ENCODE peak calls at places on chromosome 1, in four cellular contexts. A is epithelial cell of esophagus, N is heart right ventricle, E is right atrium auricular region. D is an unnamed sample.

GRCh38 chr1:103247517-103247916 is 139.2 kb upstream of the COL11A1 start:
- DNase-seq in N (no peak), A (no peak), E (no peak), D (no peak)

GRCh38 chr1:81506691-81507090 is 294.0 kb upstream of the ADGRL2 start:
- DNase-seq in N (no peak), E (no peak), A (no peak), D (no peak)

GRCh38 chr1:68346192-68346808 is 103.5 kb downstream of the RPE65 start:
- DNase-seq in E (no peak), N (no peak), A (peak), D (peak)

GRCh38 chr1:215677112-215677511 is 110.0 kb downstream of the KCTD3 start:
- DNase-seq in N (no peak), E (no peak), A (no peak), D (no peak)

GRCh38 chr1:68600049-68600661 is 103.3 kb upstream of the DEPDC1 start:
- DNase-seq in E (no peak), N (no peak), A (peak), D (peak)

GRCh38 chr1:36321119-36321951 is 2.1 kb downstream of the EVA1B start:
- DNase-seq in N (peak), A (no peak), E (peak), D (peak)

GRCh38 chr1:247605286-247605685 is at the start of gene OR2G3:
- DNase-seq in E (no peak), N (no peak), A (no peak), D (no peak)

GRCh38 chr1:92808353-92808752 is 23.4 kb upstream of the EVI5 start:
- DNase-seq in N (no peak), E (no peak), A (peak), D (no peak)

GRCh38 chr1:6475381-6476133 is 9.6 kb upstream of the TNFRSF25 start:
- DNase-seq in N (no peak), E (no peak), A (peak), D (peak)

GRCh38 chr1:36342426-36343185 is 19.2 kb upstream of the EVA1B start:
- DNase-seq in A (peak), E (no peak), N (peak), D (peak)

GRCh38 chr1:80675469-80675868 is 1125.3 kb upstream of the ADGRL2 start:
- DNase-seq in N (no peak), A (peak), E (no peak), D (peak)

GRCh38 chr1:192580351-192580962 is 4.9 kb downstream of the RGS1 start:
- DNase-seq in E (no peak), N (peak), A (peak), D (peak)
- TF ChIP-seq CTCF in E (peak), N (peak), A (peak), D (peak)

GRCh38 chr1:184059887-184060286 is 8.4 kb downstream of the TSEN15 start:
- DNase-seq in N (no peak), A (no peak), E (no peak), D (no peak)

GRCh38 chr1:184060316-184060715 is 8.8 kb downstream of the TSEN15 start:
- DNase-seq in N (no peak), E (no peak), A (no peak), D (no peak)

GRCh38 chr1:184052750-184053149 is 1.2 kb downstream of the TSEN15 start:
- DNase-seq in E (no peak), N (no peak), A (no peak), D (no peak)

GRCh38 chr1:184053881-184054280 is 2.4 kb downstream of the TSEN15 start:
- DNase-seq in N (no peak), E (no peak), A (no peak), D (no peak)

DNA sequence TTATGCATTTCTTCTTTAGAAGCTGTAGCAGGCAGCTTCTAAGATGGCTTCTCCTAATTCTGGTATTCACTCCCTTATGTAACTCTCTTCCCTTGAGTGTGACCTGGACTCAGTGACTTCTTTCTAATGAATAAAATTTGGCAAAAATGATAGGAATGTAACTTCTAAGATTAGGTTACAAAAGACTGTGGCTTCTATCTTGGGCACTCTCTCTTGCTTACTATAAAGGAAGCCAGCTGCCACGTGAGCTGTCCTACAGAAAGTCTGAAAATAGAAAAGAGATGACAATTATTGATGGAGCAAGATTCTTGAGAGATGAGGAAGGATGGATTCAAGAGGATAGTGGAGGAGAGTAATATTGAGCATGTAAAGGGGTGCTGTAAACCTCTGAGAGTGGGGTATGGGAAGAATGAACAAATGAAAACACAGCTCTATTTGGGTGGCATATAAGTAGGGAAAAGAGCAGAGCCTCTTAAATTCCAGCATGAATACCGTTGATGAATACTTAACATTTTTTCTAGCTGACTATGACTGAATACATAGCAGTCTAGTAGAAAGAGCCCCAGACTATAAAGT is 5.5 kb downstream of the TSEN15 start:
- DNase-seq in E (no peak), A (no peak), N (no peak), D (peak)
- H3K4me3 ChIP-seq in E (no peak), A (no peak), N (no peak), D (peak)

DNA sequence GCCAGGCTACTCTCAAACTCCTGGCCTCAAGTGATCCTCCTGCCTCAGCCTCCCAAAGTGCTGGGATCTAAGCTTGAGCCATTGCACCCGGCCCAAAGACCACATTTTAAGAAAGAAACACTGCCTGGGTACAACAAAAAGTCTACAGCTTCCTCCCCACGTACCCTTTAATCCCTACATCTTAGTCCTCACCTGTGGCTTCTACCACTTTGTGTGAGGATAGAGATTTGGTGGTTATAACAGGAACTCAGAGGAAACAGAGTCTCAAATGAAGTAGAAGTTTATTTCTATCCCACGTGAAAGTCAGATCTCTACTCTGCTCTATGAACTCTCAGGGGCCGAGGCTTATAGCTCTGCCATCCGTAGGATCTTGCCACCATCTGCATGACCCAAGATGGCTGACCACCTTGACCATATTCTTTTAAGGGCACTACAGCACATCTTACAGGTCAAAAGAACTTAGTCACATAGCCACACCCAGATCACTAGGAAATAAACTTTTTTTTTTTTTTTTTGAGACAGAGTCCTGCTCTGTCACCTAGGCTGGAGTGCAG is 13.4 kb downstream of the GPX7 start:
- DNase-seq in A (no peak), N (no peak), E (no peak), D (no peak)
- TF ChIP-seq CTCF in A (no peak), N (no peak), E (no peak), D (no peak)

DNA sequence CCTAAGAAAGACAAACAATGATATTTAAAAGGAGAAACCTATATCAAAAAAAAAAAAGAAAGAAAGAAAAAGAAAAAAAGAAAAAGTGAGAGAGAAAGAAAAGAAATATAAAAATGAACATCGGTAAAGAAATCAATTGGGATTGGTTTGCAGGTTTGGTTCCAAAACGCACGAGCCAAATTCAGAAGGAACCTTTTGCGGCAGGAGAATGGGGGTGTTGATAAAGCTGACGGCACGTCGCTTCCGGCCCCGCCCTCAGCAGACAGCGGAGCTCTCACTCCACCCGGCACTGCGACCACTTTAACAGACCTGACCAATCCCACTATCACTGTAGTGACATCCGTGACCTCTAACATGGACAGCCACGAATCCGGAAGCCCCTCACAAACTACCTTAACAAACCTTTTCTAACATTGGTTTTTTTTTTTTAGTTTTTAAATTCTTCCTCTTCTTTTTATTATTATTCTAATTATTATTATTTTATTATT is 11.7 kb downstream of the LHX9 start:
- DNase-seq in E (no peak), A (no peak), N (no peak), D (no peak)
- H3K4me3 ChIP-seq in E (no peak), A (peak), N (no peak), D (peak)

GRCh38 chr1:225999227-225999911 is at the start of gene SDE2:
- DNase-seq in N (peak), E (peak), A (peak), D (peak)

GRCh38 chr1:226001088-226001487 is 1.9 kb upstream of the SDE2 start:
- DNase-seq in A (no peak), N (no peak), E (no peak), D (no peak)

GRCh38 chr1:225996946-225997545 is 2.1 kb downstream of the SDE2 start:
- DNase-seq in E (no peak), N (no peak), A (no peak), D (peak)

GRCh38 chr1:225999912-226000337 is 782 bp upstream of the SDE2 start:
- DNase-seq in A (no peak), N (no peak), E (peak), D (peak)

DNA sequence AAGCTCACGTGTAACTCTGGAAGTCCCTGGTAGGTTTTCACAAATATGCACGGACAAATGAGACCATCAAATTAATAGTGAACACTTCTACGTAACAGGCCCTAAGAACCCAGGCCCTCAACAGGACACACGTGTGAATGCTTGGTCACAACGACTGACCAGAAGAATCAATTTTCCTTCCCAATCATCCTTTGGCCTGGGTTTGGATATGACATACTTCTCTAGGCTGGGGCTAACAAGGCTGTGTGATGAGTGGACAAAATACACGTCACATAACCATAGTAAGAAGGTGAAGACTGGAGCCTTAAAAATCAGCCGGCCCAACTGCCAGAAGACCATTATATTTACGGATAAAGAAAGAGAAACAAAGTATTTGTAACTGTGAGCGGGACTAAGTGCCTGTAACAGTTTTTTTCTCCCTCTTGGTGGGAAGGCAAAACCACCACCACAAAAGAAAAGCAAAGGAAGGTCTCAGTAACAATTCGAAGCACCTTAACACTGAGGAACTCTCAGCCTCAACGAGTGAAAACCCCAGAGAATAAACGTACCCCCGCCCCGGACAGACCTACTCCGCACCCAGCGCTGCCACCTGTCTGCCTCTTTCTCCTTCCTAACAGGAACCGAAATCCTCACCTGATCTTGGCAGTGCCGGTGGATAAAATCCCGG is 450 bp downstream of the SDE2 start:
- DNase-seq in E (no peak), A (peak), N (no peak), D (peak)
- TF ChIP-seq CTCF in E (no peak), A (no peak), N (no peak), D (no peak)

GRCh38 chr1:19289244-19289643 is 674 bp upstream of the AKR7A3 start:
- DNase-seq in E (no peak), N (no peak), A (no peak), D (no peak)
- H3K4me3 ChIP-seq in E (no peak), N (peak), A (peak), D (peak)

GRCh38 chr1:158798531-158798930 is 17.5 kb upstream of the OR6N2 start:
- DNase-seq in N (no peak), E (no peak), A (peak), D (peak)
- TF ChIP-seq CTCF in N (peak), E (peak), A (peak), D (no peak)

GRCh38 chr1:153661111-153661708 is 2.7 kb downstream of the SNAPIN start:
- DNase-seq in E (no peak), A (no peak), N (no peak), D (no peak)

GRCh38 chr1:153658400-153659174 is at the start of gene SNAPIN:
- DNase-seq in N (peak), A (peak), E (peak), D (peak)

GRCh38 chr1:153659175-153659534 is 652 bp downstream of the SNAPIN start:
- DNase-seq in A (no peak), E (no peak), N (no peak), D (no peak)

GRCh38 chr1:153662269-153662668 is 3.8 kb downstream of the SNAPIN start:
- DNase-seq in A (no peak), N (no peak), E (no peak), D (no peak)

GRCh38 chr1:153659656-153660055 is 1.2 kb downstream of the SNAPIN start:
- DNase-seq in E (no peak), A (no peak), N (no peak), D (no peak)
- H3K4me3 ChIP-seq in E (no peak), A (peak), N (peak), D (peak)

DNA sequence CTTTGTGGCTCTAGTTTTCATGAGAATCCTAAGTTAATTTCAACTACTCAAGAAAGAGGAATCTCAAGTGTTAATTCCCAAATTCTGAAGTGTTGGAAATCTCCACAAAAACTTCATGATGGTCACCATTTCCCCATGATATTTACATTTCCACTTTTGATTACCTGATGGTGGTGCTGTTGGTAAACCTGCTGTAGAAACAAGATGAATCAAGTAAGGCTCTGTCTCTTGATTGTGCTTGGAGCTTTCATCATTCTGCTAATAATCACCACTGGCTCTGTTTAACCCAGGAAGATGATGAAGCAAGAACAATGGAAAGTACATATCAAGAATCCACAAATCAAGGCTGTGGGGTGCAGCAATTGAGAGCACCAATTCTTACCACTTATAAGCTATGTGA is 77.8 kb downstream of the C4BPA start:
- DNase-seq in N (no peak), A (peak), E (no peak), D (peak)
- TF ChIP-seq CTCF in N (peak), A (peak), E (peak), D (peak)

GRCh38 chr1:31762323-31762722 is 1.8 kb downstream of the ADGRB2 start:
- DNase-seq in E (no peak), N (no peak), A (no peak), D (no peak)
- H3K4me3 ChIP-seq in E (peak), N (no peak), A (no peak), D (no peak)

D was measured in cardiac fibroblast.